ENCODE peak calls at places on chromosomes 4 and X, in five cellular contexts. P, J, C, Y and B are unnamed samples.

GRCh38 chr4:114466299-114466698 is 132.3 kb upstream of the UGT8 start:
- DNase-seq in P (no peak), J (no peak), C (no peak), Y (no peak), B (no peak)

GRCh38 chr4:8917868-8918783 is 46.5 kb upstream of the HMX1 start:
- DNase-seq in P (peak; percentile 82), J (peak; percentile 32), C (peak; percentile 41), Y (peak; percentile 66), B (peak; percentile 62)

GRCh38 chrX:69503228-69503834 is 795 bp upstream of the NALF2 start:
- DNase-seq in P (peak; percentile 81), J (no peak), C (no peak), Y (no peak), B (no peak)

GRCh38 chr4:87240341-87240740 is 19.9 kb upstream of the KLHL8 start:
- DNase-seq in P (no peak), J (no peak), C (no peak), Y (no peak), B (no peak)

GRCh38 chr4:13559414-13559813 is 15.1 kb upstream of the NKX3-2 start:
- DNase-seq in P (peak; percentile 3), J (no peak), C (no peak), Y (no peak), B (no peak)

GRCh38 chrX:54745676-54746075 is 52.4 kb downstream of the ITIH6 start:
- DNase-seq in P (no peak), J (no peak), C (no peak), Y (peak; percentile 48), B (no peak)

GRCh38 chrX:119391279-119391678 is 7.9 kb upstream of the SLC25A43 start:
- DNase-seq in P (peak; percentile 41), J (no peak), C (no peak), Y (peak; percentile 29), B (no peak)

GRCh38 chr4:139875456-139875855 is 209.8 kb downstream of the MGST2 start:
- DNase-seq in P (peak; percentile 81), J (no peak), C (no peak), Y (no peak), B (no peak)

GRCh38 chr4:69749771-69750170 is 10.6 kb downstream of the SULT1B1 start:
- DNase-seq in P (no peak), J (no peak), C (no peak), Y (no peak), B (no peak)

GRCh38 chrX:154396948-154397887 is 959 bp upstream of the RPL10 start:
- DNase-seq in P (peak; percentile 57), J (peak; percentile 75), C (peak; percentile 77), Y (peak; percentile 73), B (peak; percentile 80)

GRCh38 chr4:7917669-7918068 is 22.0 kb downstream of the AFAP1 start:
- DNase-seq in P (peak; percentile 48), J (no peak), C (no peak), Y (no peak), B (no peak)
- H3K4me3 ChIP-seq in P (no peak overlapping the region), J (no peak overlapping the region), C (no peak overlapping the region), Y (no peak overlapping the region), B (no peak overlapping the region)

GRCh38 chr4:171588764-171589163 is 224.4 kb upstream of the GALNTL6 start:
- DNase-seq in P (no peak), J (no peak), C (no peak), Y (no peak), B (no peak)

GRCh38 chr4:171599628-171600027 is 213.6 kb upstream of the GALNTL6 start:
- DNase-seq in P (no peak), J (no peak), C (no peak), Y (no peak), B (no peak)

GRCh38 chr4:171594293-171594692 is 218.9 kb upstream of the GALNTL6 start:
- DNase-seq in P (peak; percentile 33), J (no peak), C (no peak), Y (no peak), B (no peak)
- TF ChIP-seq CTCF in P (peak; percentile 61), J (no peak), C (no peak), Y (no peak), B (no peak)

GRCh38 chrX:13721819-13722527 is 12.4 kb downstream of the TRAPPC2 start:
- DNase-seq in P (no peak), J (no peak), C (no peak), Y (no peak), B (no peak)
- H3K4me1 ChIP-seq in P (no peaks in the 10 kb centered on the region), J (peaks cover 15% of the 10 kb centered on the region), C (peaks cover 3% of the 10 kb centered on the region), Y (peaks cover 43% of the 10 kb centered on the region), B (peaks cover 10% of the 10 kb centered on the region)

GRCh38 chr4:153523941-153524386 is 57.8 kb downstream of the TMEM131L start:
- DNase-seq in P (no peak), J (no peak), C (no peak), Y (no peak), B (no peak)

GRCh38 chr4:153522800-153523089 is 56.6 kb downstream of the TMEM131L start:
- DNase-seq in P (no peak), J (no peak), C (no peak), Y (no peak), B (no peak)

GRCh38 chr4:153521467-153521866 is 55.3 kb downstream of the TMEM131L start:
- DNase-seq in P (no peak), J (no peak), C (no peak), Y (no peak), B (no peak)

GRCh38 chr4:153521995-153522799 is 56.0 kb downstream of the TMEM131L start:
- DNase-seq in P (peak; percentile 62), J (no peak), C (no peak), Y (no peak), B (no peak)

DNA sequence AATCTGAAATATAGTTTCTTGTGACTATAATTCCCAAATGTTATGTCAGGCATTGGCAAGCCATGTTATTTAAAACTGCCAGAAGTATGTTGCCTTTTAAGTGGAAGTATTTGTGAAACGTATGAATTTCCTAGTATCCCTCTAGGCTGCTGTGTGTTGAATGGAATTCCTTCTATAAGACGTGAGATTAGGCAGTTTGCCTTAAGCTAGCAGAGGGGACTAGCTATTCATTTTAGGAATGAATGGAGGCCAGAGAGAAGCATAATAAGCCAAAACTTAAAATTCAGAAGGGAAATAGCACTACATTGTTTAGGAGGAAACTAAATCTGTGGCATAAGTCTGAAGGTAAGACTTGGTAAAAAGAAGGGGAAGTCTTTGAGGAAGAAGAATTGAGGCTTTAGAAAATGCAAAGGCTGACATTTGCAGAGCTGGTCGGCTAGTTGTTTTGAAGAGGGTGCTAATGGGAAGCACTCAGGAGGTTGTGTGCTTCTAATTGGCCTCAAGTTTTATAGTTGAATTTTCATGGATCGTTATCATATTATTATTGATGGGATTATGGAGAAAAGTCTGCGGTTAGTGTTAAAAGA is 57.1 kb downstream of the TMEM131L start:
- DNase-seq in P (no peak), J (no peak), C (no peak), Y (no peak), B (no peak)
- H3K4me3 ChIP-seq in P (no peak overlapping the region), J (no peak overlapping the region), C (no peak overlapping the region), Y (no peak overlapping the region), B (no peak overlapping the region)

DNA sequence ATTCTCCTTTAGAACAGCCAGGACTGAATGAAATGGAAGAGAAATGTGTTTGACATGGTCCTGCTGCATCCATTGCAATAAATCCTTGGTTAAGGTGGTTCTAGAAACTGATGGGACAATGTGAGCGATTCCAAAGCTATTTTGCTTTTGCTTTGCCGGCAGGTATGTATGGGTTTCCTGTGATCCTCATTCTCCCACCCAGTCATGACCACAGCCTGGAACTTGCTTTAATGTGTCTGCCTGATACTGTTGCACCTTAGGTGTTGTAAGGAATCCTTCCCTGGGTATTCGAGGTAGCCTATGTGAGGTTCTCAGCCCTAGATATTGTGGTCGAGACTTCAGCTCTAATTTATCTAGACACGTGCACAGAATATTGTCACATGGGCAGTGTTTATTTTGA is 86.1 kb downstream of the ZNF518B start:
- DNase-seq in P (no peak), J (no peak), C (no peak), Y (no peak), B (no peak)
- TF ChIP-seq CTCF in P (no peak), J (no peak), C (no peak), Y (no peak), B (no peak)

GRCh38 chr4:76216521-76216920 is 2.9 kb upstream of the SCARB2 start:
- DNase-seq in P (no peak), J (no peak), C (no peak), Y (no peak), B (no peak)
- H3K4me1 ChIP-seq in P (peaks cover 31% of the 10 kb centered on the region), J (peaks cover 36% of the 10 kb centered on the region), C (peaks cover 33% of the 10 kb centered on the region), Y (peaks cover 55% of the 10 kb centered on the region), B (peaks cover 11% of the 10 kb centered on the region)